ENCODE peak calls at places on chromosome 11, in six cellular contexts. N is ovary; D is HFFc6; Z is fibroblast of the aortic adventitia; K is thyroid gland; X is CD4-positive, alpha-beta T cell. H is an unnamed sample.

GRCh38 chr11:61963282-61964057 is 4.0 kb downstream of the FTH1 start:
- DNase-seq in N (no peak), D (peak), Z (no peak), K (no peak), X (peak), H (peak)

GRCh38 chr11:109197656-109198055 is 224.3 kb upstream of the C11orf87 start:
- DNase-seq in N (no peak), D (peak), Z (peak), K (no peak), X (no peak), H (no peak)

GRCh38 chr11:101441747-101442146 is 142.1 kb downstream of the TRPC6 start:
- DNase-seq in N (no peak), D (peak), Z (no peak), K (peak), X (no peak), H (no peak)

GRCh38 chr11:61842421-61842820 is 14.3 kb downstream of the FADS2 start:
- DNase-seq in N (no peak), D (no peak), Z (no peak), K (no peak), X (no peak), H (no peak)

GRCh38 chr11:110199184-110199981 is 97.0 kb downstream of the RDX start:
- DNase-seq in N (no peak), D (no peak), Z (peak), K (no peak), X (no peak), H (no peak)

GRCh38 chr11:103737791-103738190 is 298.6 kb upstream of the DDI1 start:
- DNase-seq in N (no peak), D (no peak), Z (no peak), K (no peak), X (no peak), H (no peak)

GRCh38 chr11:78641541-78641940 is 66.9 kb upstream of the NARS2 start:
- DNase-seq in N (no peak), D (no peak), Z (no peak), K (no peak), X (no peak), H (no peak)

GRCh38 chr11:123509737-123510578 is 79.9 kb downstream of the GRAMD1B start:
- DNase-seq in N (no peak), D (peak), Z (peak), K (peak), X (no peak), H (no peak)

GRCh38 chr11:120893431-120894206 is 130.3 kb upstream of the TBCEL start:
- DNase-seq in N (no peak), D (no peak), Z (no peak), K (no peak), X (no peak), H (no peak)

GRCh38 chr11:103892603-103893002 is 143.8 kb upstream of the DDI1 start:
- DNase-seq in N (no peak), D (peak), Z (peak), K (no peak), X (no peak), H (no peak)

GRCh38 chr11:125433454-125434121 is 62.5 kb downstream of the FEZ1 start:
- DNase-seq in N (no peak), D (peak), Z (peak), K (peak), X (no peak), H (no peak)
- TF ChIP-seq CTCF in N (no peak), D (peak), Z (peak), K (peak), X (no peak), H (no peak)

GRCh38 chr11:68038226-68038717 is 553 bp upstream of the TCIRG1 start:
- DNase-seq in N (peak), D (no peak), Z (no peak), K (no peak), X (no peak), H (no peak)
- TF ChIP-seq CTCF in N (no peak), D (no peak), Z (no peak), K (no peak), X (no peak), H (no peak)

DNA sequence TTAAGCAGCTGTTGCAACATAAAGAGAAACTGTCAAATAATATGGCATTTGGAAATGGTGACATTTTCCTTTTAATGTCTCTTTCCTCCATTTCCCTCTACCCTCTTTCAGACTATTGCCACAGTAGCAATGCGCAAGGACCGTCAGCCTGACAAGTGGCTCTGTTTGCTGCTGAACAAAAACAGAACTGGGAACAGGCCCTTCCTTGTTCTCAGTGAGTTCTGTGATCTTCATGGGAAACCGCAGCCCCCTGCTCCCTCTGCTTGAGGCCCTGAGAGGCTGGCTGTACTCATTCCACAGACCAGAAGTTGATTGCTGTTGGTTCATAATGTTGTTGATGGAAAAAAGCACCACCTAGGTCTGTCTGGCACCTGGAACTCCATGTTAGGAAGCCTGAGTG is 559.7 kb downstream of the OPCML start:
- DNase-seq in N (no peak), D (no peak), Z (no peak), K (no peak), X (no peak), H (no peak)
- TF ChIP-seq CTCF in N (no peak), D (no peak), Z (no peak), K (no peak), X (no peak), H (no peak)

GRCh38 chr11:107752508-107752907 is 40.7 kb upstream of the SLN start:
- DNase-seq in N (no peak), D (no peak), Z (no peak), K (no peak), X (no peak), H (no peak)

GRCh38 chr11:107752954-107753822 is 41.3 kb upstream of the SLN start:
- DNase-seq in N (no peak), D (peak), Z (no peak), K (no peak), X (no peak), H (no peak)

GRCh38 chr11:107756553-107756952 is 44.7 kb upstream of the SLN start:
- DNase-seq in N (no peak), D (no peak), Z (no peak), K (no peak), X (no peak), H (no peak)

DNA sequence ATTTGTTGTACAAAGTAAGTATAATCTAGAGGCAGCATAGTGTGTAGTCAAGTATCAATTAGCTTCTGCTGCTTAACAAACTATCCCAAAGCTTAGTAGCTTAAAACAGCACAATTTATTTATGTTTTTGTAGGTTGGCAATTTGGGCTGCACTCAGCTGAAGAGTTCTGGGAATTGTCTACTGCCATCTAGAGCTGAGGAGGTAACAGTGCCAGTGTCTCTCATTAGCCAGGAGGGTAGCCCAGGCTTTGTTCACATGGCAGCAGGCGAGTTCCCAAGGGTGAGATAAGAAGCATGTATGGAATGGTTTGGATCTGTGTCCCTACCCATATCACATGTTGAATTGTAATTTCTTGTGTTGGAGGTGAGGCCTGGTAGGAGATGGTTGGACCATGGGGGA is 45.8 kb upstream of the SLN start:
- DNase-seq in N (no peak), D (no peak), Z (no peak), K (no peak), X (no peak), H (no peak)
- TF ChIP-seq CTCF in N (no peak), D (peak), Z (no peak), K (no peak), X (no peak), H (no peak)

DNA sequence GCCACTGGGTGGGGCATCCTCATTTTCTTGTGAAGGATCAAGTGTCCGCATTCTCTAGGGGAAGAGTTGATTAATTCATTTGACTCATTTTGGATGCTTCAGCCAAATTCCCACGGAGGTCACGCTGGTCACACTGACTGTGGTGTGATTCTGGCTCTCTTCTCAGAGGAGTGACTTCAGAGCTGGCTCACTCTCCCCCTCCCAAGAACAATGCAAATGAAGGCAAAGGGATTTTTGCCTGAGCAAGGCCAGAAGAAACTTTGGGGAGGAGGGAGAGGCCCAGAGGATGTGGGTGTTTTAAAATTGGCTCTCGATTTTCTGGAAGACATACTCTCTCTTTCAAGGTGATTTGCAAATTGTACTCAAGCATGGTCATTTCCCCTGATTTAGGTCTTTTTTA is 51.1 kb upstream of the LMO2 start:
- DNase-seq in N (no peak), D (peak), Z (peak), K (no peak), X (no peak), H (no peak)
- TF ChIP-seq CTCF in N (no peak), D (no peak), Z (peak), K (no peak), X (no peak), H (no peak)

GRCh38 chr11:65591939-65592814 is 3.4 kb downstream of the KCNK7 start:
- DNase-seq in N (peak), D (no peak), Z (no peak), K (peak), X (no peak), H (no peak)

GRCh38 chr11:65595921-65596281 is 301 bp upstream of the KCNK7 start:
- DNase-seq in N (no peak), D (no peak), Z (no peak), K (no peak), X (no peak), H (no peak)

GRCh38 chr11:65592840-65593517 is 2.6 kb downstream of the KCNK7 start:
- DNase-seq in N (no peak), D (no peak), Z (no peak), K (no peak), X (no peak), H (no peak)

GRCh38 chr11:65594991-65595920 is at the start of gene KCNK7:
- DNase-seq in N (no peak), D (no peak), Z (no peak), K (no peak), X (no peak), H (no peak)

GRCh38 chr11:65593518-65594414 is 1.8 kb downstream of the KCNK7 start:
- DNase-seq in N (no peak), D (no peak), Z (no peak), K (no peak), X (no peak), H (no peak)
- TF ChIP-seq CTCF in N (no peak), D (peak), Z (peak), K (peak), X (peak), H (peak)

DNA sequence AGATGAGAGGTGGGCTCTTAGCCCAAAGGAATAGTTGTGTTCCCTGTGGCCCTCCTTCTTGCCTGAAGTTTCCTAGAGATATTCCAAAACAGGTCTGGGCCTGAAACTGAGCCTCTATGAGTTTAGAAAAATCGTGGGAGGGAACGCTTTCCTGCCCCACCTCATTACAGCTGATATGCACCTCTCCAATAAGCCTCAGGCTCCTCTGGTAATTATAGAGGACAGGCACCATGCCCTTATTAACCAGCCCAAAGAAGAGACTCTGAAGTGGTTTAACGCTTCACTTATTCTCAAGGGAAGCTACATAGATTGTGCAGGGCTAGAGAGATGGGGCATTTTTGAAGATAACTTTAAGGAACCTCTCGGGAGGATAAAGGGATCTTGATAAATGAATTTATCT is 3.4 kb upstream of the MPZL2 start:
- DNase-seq in N (no peak), D (no peak), Z (no peak), K (no peak), X (no peak), H (no peak)
- TF ChIP-seq CTCF in N (no peak), D (no peak), Z (no peak), K (no peak), X (no peak), H (no peak)

H was measured in activated B cell treated with CpG ODN at 0.5 μM for 24 hours.